ENCODE peak calls at places on chromosomes 12 and 14, in four cellular contexts. B is mammary epithelial cell, F is hepatocyte, Y is neural progenitor cell. H is an unnamed sample.

GRCh38 chr12:127178039-127178438 is 1088.9 kb upstream of the TMEM132C start:
- DNase-seq in B (no peak), F (no peak), Y (no peak), H (no peak)

GRCh38 chr14:104772707-104773504 is 20.0 kb downstream of the SIVA1 start:
- DNase-seq in B (no peak), F (no peak), Y (no peak), H (no peak)

GRCh38 chr14:99158150-99158549 is 113.8 kb downstream of the BCL11B start:
- DNase-seq in B (no peak), F (no peak), Y (no peak), H (no peak)

GRCh38 chr14:78170203-78170602 is at the start of gene NRXN3:
- DNase-seq in B (no peak), F (peak; percentile 53), Y (peak; percentile 81), H (no peak)

GRCh38 chr12:49703647-49704137 is 3.5 kb downstream of the FMNL3 start:
- DNase-seq in B (peak; percentile 71), F (no peak), Y (no peak), H (no peak)

GRCh38 chr12:12891646-12892355 is 439 bp downstream of the GPRC5A start:
- DNase-seq in B (no peak), F (no peak), Y (no peak), H (no peak)

GRCh38 chr14:96754845-96755184 is 42.4 kb upstream of the VRK1 start:
- DNase-seq in B (no peak), F (no peak), Y (peak; percentile 81), H (no peak)

GRCh38 chr12:120067084-120067869 is 49.3 kb downstream of the RAB35 start:
- DNase-seq in B (no peak), F (no peak), Y (no peak), H (no peak)

GRCh38 chr12:78040111-78040510 is 209.4 kb downstream of the NAV3 start:
- DNase-seq in B (no peak), F (no peak), Y (no peak), H (no peak)

GRCh38 chr12:2924019-2924418 is 33.3 kb downstream of the TULP3 start:
- DNase-seq in B (peak; percentile 12), F (no peak), Y (no peak), H (no peak)

GRCh38 chr12:108582981-108583770 is 14.7 kb downstream of the TMEM119 start:
- DNase-seq in B (no peak), F (no peak), Y (no peak), H (no peak)

GRCh38 chr12:24948816-24949722 is at the start of gene BCAT1:
- DNase-seq in B (peak; percentile 32), F (peak; percentile 79), Y (peak; percentile 87), H (peak; percentile 80)

GRCh38 chr12:20596036-20596435 is 99.1 kb upstream of the SLCO1C1 start:
- DNase-seq in B (no peak), F (no peak), Y (no peak), H (no peak)

GRCh38 chr12:57632369-57632897 is 568 bp downstream of the B4GALNT1 start:
- DNase-seq in B (peak; percentile 29), F (peak; percentile 7), Y (peak; percentile 64), H (no peak)
- TF ChIP-seq EZH2 in B (no peak), F (peak; percentile 86), Y (peak; percentile 97), H (no peak)

GRCh38 chr14:68796418-68797101 is 3.7 kb upstream of the ZFP36L1 start:
- DNase-seq in B (no peak), F (no peak), Y (no peak), H (no peak)
- H2AFZ ChIP-seq in B (peak overlapping the region; percentile 51), F (peak overlapping the region; percentile 42), Y (no peak overlapping the region), H (peak overlapping the region; percentile 75)

GRCh38 chr12:54004841-54005530 is 3.8 kb upstream of the HOXC8 start:
- DNase-seq in B (no peak), F (no peak), Y (peak; percentile 57), H (no peak)

GRCh38 chr12:54004063-54004840 is 4.3 kb downstream of the HOXC9 start:
- DNase-seq in B (no peak), F (no peak), Y (no peak), H (no peak)

GRCh38 chr12:54005853-54006699 is 2.7 kb upstream of the HOXC8 start:
- DNase-seq in B (peak; percentile 59), F (peak; percentile 93), Y (peak; percentile 96), H (peak; percentile 78)

GRCh38 chr12:54006700-54007220 is 2.0 kb upstream of the HOXC8 start:
- DNase-seq in B (no peak), F (peak; percentile 66), Y (no peak), H (no peak)

DNA sequence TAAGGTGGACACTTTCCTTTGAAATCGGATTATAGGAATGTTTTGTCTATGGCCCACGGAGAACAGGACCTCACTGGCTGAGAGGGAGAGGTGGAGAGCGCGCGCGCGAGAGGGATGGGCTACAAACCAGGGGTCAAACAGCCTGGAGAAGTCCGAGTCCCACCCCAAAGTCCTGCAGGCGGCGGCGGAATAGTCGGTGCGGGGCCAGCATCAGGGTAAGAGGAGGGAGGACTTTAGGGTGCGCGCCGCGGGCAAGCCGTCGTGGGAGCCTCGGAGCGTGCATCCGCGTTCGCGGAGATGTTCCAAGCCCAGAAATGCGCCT is 3.3 kb upstream of the HOXC8 start:
- DNase-seq in B (no peak), F (no peak), Y (no peak), H (no peak)
- TF ChIP-seq EZH2 in B (no peak), F (no peak), Y (peak; percentile 76), H (no peak)

GRCh38 chr14:88551094-88551870 is 3.5 kb downstream of the PTPN21 start:
- DNase-seq in B (peak; percentile 82), F (peak; percentile 85), Y (peak; percentile 77), H (no peak)
- H2AFZ ChIP-seq in B (peak overlapping the region; percentile 91), F (peak overlapping the region; percentile 88), Y (peak overlapping the region; percentile 7), H (no peak overlapping the region)

GRCh38 chr14:94771906-94772468 is 2.1 kb upstream of the GSC start:
- DNase-seq in B (no peak), F (no peak), Y (peak; percentile 56), H (no peak)

GRCh38 chr14:94773682-94774211 is 3.8 kb upstream of the GSC start:
- DNase-seq in B (no peak), F (no peak), Y (peak; percentile 79), H (no peak)

GRCh38 chr14:94771191-94771905 is 1.4 kb upstream of the GSC start:
- DNase-seq in B (no peak), F (no peak), Y (peak; percentile 77), H (no peak)

GRCh38 chr14:94775082-94775874 is 5.4 kb upstream of the GSC start:
- DNase-seq in B (no peak), F (no peak), Y (peak; percentile 69), H (no peak)

GRCh38 chr14:94773017-94773681 is 3.2 kb upstream of the GSC start:
- DNase-seq in B (no peak), F (peak; percentile 22), Y (peak; percentile 83), H (no peak)
- TF ChIP-seq EZH2 in B (peak; percentile 76), F (no peak), Y (peak; percentile 97), H (no peak)

GRCh38 chr12:76623929-76624328 is 64.4 kb upstream of the OSBPL8 start:
- DNase-seq in B (peak; percentile 44), F (no peak), Y (no peak), H (no peak)
- H2AFZ ChIP-seq in B (peak overlapping the region; percentile 4), F (no peak overlapping the region), Y (no peak overlapping the region), H (no peak overlapping the region)

GRCh38 chr12:57213763-57214397 is 2.7 kb upstream of the NXPH4 start:
- DNase-seq in B (peak; percentile 29), F (no peak), Y (no peak), H (no peak)
- TF ChIP-seq EZH2 in B (no peak), F (no peak), Y (no peak), H (no peak)

DNA sequence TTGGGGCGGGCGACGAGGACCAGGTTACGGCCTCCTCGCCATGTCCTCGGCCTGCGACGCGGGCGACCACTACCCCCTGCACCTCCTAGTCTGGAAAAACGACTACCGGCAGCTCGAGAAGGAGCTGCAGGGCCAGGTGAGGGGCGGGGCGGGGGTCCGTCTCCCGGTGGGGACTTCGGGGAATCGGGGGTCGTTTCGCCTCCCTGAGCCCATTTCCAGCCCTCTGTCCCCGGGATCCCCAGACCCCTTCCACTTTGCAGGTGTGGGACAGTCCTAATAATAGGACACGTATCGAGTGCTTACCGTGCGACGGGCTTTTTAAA is 380 bp downstream of the ANKRD13A start:
- DNase-seq in B (no peak), F (no peak), Y (no peak), H (no peak)
- H2AFZ ChIP-seq in B (peak overlapping the region; percentile 97), F (peak overlapping the region; percentile 88), Y (peak overlapping the region; percentile 35), H (peak overlapping the region; percentile 78)